ENCODE peak calls at places on chromosomes 1 and 21, in five cellular contexts. B is HFF-Myc, C is HCT116, N is lower lobe of right lung, V is mucosa of descending colon. Y is an unnamed sample.

GRCh38 chr1:15371610-15372539 is 37.8 kb upstream of the EFHD2 start:
- DNase-seq in V (no peak), C (no peak), N (no peak), B (no peak), Y (no peak)

GRCh38 chr1:38464071-38464661 is 395.4 kb downstream of the RRAGC start:
- DNase-seq in C (no peak), V (peak), B (no peak), N (no peak), Y (no peak)

GRCh38 chr1:43056460-43056859 is 97.8 kb upstream of the SLC2A1 start:
- DNase-seq in V (no peak), C (no peak), N (no peak), B (no peak), Y (no peak)

GRCh38 chr1:36910281-36910725 is 124.0 kb downstream of the GRIK3 start:
- DNase-seq in N (no peak), B (no peak), V (no peak), C (no peak), Y (no peak)

GRCh38 chr1:187203257-187203656 is 374.5 kb downstream of the PLA2G4A start:
- DNase-seq in V (no peak), B (no peak), C (peak), N (no peak), Y (peak)

GRCh38 chr1:7022058-7022457 is 236.8 kb downstream of the CAMTA1 start:
- DNase-seq in C (no peak), N (no peak), B (no peak), V (no peak), Y (no peak)

GRCh38 chr1:86868477-86868876 is 45.4 kb downstream of the SELENOF start:
- DNase-seq in C (no peak), N (no peak), B (no peak), V (no peak), Y (no peak)

GRCh38 chr1:224620105-224620504 is 4.0 kb downstream of the CNIH3 start:
- DNase-seq in N (no peak), C (no peak), B (no peak), V (no peak), Y (no peak)

GRCh38 chr1:37602750-37603694 is 7.3 kb upstream of the GNL2 start:
- DNase-seq in C (no peak), B (no peak), N (no peak), V (peak), Y (no peak)

GRCh38 chr1:36342426-36343185 is 19.2 kb upstream of the EVA1B start:
- DNase-seq in N (peak), C (no peak), V (peak), B (no peak), Y (no peak)

GRCh38 chr1:29639741-29640427 is 403.6 kb downstream of the PTPRU start:
- DNase-seq in V (no peak), B (peak), N (no peak), C (peak), Y (peak)

GRCh38 chr1:100794719-100795645 is 75.4 kb downstream of the VCAM1 start:
- DNase-seq in N (no peak), C (no peak), B (no peak), V (no peak), Y (peak)

GRCh38 chr1:213604477-213604876 is 383.3 kb upstream of the PROX1 start:
- DNase-seq in B (no peak), N (no peak), C (no peak), V (no peak), Y (no peak)

GRCh38 chr1:180588121-180588520 is 29.4 kb downstream of the OVAAL start:
- DNase-seq in B (no peak), C (no peak), N (no peak), V (no peak), Y (no peak)

GRCh38 chr1:121445677-121446076 is 260.9 kb downstream of the SRGAP2C start:
- DNase-seq in N (no peak), V (no peak), C (no peak), B (no peak), Y (no peak)

GRCh38 chr1:67214420-67215174 is 48.3 kb downstream of the IL23R start:
- DNase-seq in N (no peak), B (no peak), C (peak), V (peak), Y (no peak)

GRCh38 chr1:218339267-218339831 is 5.8 kb upstream of the TGFB2 start:
- DNase-seq in N (no peak), V (no peak), B (no peak), C (no peak), Y (no peak)

GRCh38 chr1:41936107-41936506 is 17.4 kb upstream of the HIVEP3 start:
- DNase-seq in B (no peak), C (peak), N (no peak), V (no peak), Y (no peak)

GRCh38 chr21:34886554-34887385 is 162.3 kb downstream of the RUNX1 start:
- DNase-seq in C (no peak), B (no peak), N (peak), V (peak), Y (no peak)

GRCh38 chr1:7491089-7491817 is 279.8 kb upstream of the VAMP3 start:
- DNase-seq in B (no peak), N (no peak), V (peak), C (no peak), Y (no peak)

DNA sequence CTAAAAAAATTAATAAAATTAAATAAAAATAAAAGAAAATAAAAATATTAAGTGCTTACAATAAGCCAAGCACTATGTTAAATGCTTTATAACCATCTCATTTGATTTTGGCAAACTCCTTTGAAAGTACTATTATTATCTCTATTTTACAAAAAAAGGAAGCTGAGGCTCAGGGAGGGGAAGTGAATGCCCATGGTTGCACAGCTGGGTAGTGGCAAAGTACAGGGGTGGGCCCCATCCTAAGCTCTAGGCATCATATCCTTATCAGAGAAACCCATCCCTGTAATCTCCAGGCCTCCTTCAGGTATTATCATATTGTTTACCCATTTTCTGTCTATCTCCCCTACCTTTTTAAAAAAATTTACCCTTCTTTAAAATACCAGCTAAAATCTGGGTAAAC is 2.3 kb upstream of the MED18 start:
- DNase-seq in N (no peak), V (no peak), B (no peak), C (no peak), Y (no peak)
- H3K4me3 ChIP-seq in N (no peak), V (no peak), B (no peak), C (no peak), Y (no peak)

DNA sequence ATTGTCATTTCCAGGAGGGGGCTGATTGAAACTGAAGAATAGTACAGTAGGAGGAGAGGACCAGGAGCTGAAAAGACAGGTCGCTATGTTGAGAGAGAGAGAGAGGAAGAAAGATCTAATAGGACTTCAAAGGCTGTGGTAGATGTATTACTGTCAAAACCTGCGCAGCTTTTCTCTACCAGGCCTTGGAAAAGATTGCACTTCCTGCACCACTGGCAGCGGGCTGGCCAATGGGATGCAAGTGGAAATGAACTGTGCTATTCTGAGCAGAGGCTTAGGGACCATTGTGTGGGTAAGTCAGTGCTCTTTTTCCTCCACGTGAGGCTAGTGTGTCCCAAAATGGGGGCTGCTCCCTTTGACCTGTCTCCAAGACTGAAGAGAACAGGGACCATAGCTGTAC is 47.1 kb downstream of the MDM4 start:
- DNase-seq in V (no peak), B (no peak), C (no peak), N (no peak), Y (no peak)
- H3K4me3 ChIP-seq in V (no peak), B (no peak), C (no peak), N (no peak), Y (no peak)

GRCh38 chr1:199121047-199121446 is 482.2 kb downstream of the PTPRC start:
- DNase-seq in B (no peak), C (no peak), V (no peak), N (no peak), Y (no peak)

GRCh38 chr1:199122532-199123311 is 483.9 kb downstream of the PTPRC start:
- DNase-seq in N (no peak), V (no peak), C (no peak), B (no peak), Y (no peak)

GRCh38 chr1:199124351-199124750 is 485.5 kb downstream of the PTPRC start:
- DNase-seq in B (no peak), C (no peak), N (no peak), V (no peak), Y (no peak)

GRCh38 chr1:199123615-199124014 is 484.8 kb downstream of the PTPRC start:
- DNase-seq in N (no peak), V (peak), C (no peak), B (peak), Y (peak)

DNA sequence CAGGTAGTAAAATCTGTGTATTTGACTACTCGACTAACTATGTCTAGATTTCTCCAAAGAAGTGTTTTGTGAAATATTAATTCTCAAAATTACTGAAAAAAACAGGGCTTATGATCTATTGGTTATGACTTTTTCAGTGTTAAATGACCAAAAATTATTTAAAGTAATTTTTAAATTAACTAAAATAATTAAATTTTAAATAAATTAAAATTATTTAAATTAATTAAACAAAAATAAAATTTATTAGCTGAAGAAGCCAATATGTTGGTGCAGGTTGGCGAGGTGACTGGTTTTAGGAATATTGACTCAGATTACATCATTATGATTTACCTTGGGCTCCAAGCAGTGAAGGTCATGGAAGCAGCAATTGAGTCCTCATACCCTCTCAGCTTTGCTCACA is 483.2 kb downstream of the PTPRC start:
- DNase-seq in B (no peak), C (no peak), V (no peak), N (no peak), Y (no peak)
- H3K4me3 ChIP-seq in B (no peak), C (no peak), V (no peak), N (no peak), Y (no peak)

GRCh38 chr1:205344010-205344808 is 12.5 kb downstream of the KLHDC8A start:
- DNase-seq in C (no peak), N (peak), V (peak), B (no peak), Y (no peak)
- H3K4me3 ChIP-seq in C (no peak), N (peak), V (no peak), B (peak), Y (peak)

GRCh38 chr1:236051107-236051885 is 13.6 kb downstream of the NID1 start:
- DNase-seq in V (no peak), N (no peak), B (no peak), C (no peak), Y (no peak)
- H3K4me3 ChIP-seq in V (no peak), N (no peak), B (no peak), C (no peak), Y (no peak)